ENCODE peak calls at places on chromosome 18, in four cellular contexts. F is naive thymus-derived CD4-positive, alpha-beta T cell; S is uterus; B is hepatocyte. D is an unnamed sample.

GRCh38 chr18:22822024-22822423 is 111.1 kb upstream of the RBBP8 start:
- DNase-seq in S (no peak), F (no peak), B (no peak), D (peak; percentile 73)

GRCh38 chr18:56789889-56790180 is 138.7 kb downstream of the WDR7 start:
- DNase-seq in B (no peak), F (no peak), S (no peak), D (no peak)

GRCh38 chr18:3799515-3799914 is 349.5 kb downstream of the TGIF1 start:
- DNase-seq in B (no peak), S (no peak), F (no peak), D (peak; percentile 33)

GRCh38 chr18:28801876-28802275 is 624.9 kb upstream of the CDH2 start:
- DNase-seq in S (no peak), B (no peak), F (no peak), D (no peak)

GRCh38 chr18:10015941-10016819 is 102.4 kb downstream of the VAPA start:
- DNase-seq in S (peak; percentile 57), F (no peak), B (peak; percentile 63), D (no peak)

GRCh38 chr18:34738173-34738894 is 28.2 kb downstream of the DTNA start:
- DNase-seq in S (no peak), B (peak; percentile 56), F (no peak), D (peak; percentile 84)

GRCh38 chr18:9617006-9617542 is 2.7 kb upstream of the PPP4R1 start:
- DNase-seq in B (no peak), S (no peak), F (no peak), D (no peak)

GRCh38 chr18:67672142-67672541 is 155.6 kb upstream of the DSEL start:
- DNase-seq in S (no peak), F (no peak), B (no peak), D (no peak)

GRCh38 chr18:4797286-4797685 is 342.2 kb upstream of the DLGAP1 start:
- DNase-seq in S (no peak), F (no peak), B (peak; percentile 11), D (no peak)

GRCh38 chr18:475202-475624 is 25.3 kb downstream of the COLEC12 start:
- DNase-seq in B (no peak), S (no peak), F (no peak), D (no peak)

GRCh38 chr18:47931707-47932103 is 1.2 kb upstream of the SMAD2 start:
- DNase-seq in B (peak; percentile 40), F (peak; percentile 53), S (peak; percentile 17), D (no peak)

GRCh38 chr18:13222371-13223281 is 4.1 kb downstream of the LDLRAD4 start:
- DNase-seq in F (no peak), S (peak; percentile 83), B (peak; percentile 74), D (no peak)

GRCh38 chr18:13221821-13222220 is 3.3 kb downstream of the LDLRAD4 start:
- DNase-seq in S (peak; percentile 62), F (no peak), B (peak; percentile 68), D (no peak)

GRCh38 chr18:13220326-13220991 is 1.9 kb downstream of the LDLRAD4 start:
- DNase-seq in S (no peak), F (no peak), B (peak; percentile 34), D (no peak)

GRCh38 chr18:13225261-13225660 is 6.7 kb downstream of the LDLRAD4 start:
- DNase-seq in F (no peak), B (no peak), S (no peak), D (no peak)

GRCh38 chr18:13223341-13224148 is 5.0 kb downstream of the LDLRAD4 start:
- DNase-seq in B (no peak), S (peak; percentile 42), F (no peak), D (no peak)
- H3K4me1 ChIP-seq in B (peaks cover 26% of the 10 kb centered on the region), S (peaks cover 18% of the 10 kb centered on the region), F (no peaks in the 10 kb centered on the region), D (no peaks in the 10 kb centered on the region)

GRCh38 chr18:59266876-59267510 is 6.3 kb downstream of the RAX start:
- DNase-seq in B (no peak), F (no peak), S (no peak), D (no peak)

GRCh38 chr18:59268127-59268721 is 5.0 kb downstream of the RAX start:
- DNase-seq in F (no peak), B (no peak), S (no peak), D (no peak)

GRCh38 chr18:59266459-59266858 is 6.8 kb downstream of the RAX start:
- DNase-seq in F (no peak), B (no peak), S (no peak), D (no peak)

GRCh38 chr18:59268722-59269562 is 4.3 kb downstream of the RAX start:
- DNase-seq in B (peak; percentile 80), S (no peak), F (no peak), D (peak; percentile 74)

DNA sequence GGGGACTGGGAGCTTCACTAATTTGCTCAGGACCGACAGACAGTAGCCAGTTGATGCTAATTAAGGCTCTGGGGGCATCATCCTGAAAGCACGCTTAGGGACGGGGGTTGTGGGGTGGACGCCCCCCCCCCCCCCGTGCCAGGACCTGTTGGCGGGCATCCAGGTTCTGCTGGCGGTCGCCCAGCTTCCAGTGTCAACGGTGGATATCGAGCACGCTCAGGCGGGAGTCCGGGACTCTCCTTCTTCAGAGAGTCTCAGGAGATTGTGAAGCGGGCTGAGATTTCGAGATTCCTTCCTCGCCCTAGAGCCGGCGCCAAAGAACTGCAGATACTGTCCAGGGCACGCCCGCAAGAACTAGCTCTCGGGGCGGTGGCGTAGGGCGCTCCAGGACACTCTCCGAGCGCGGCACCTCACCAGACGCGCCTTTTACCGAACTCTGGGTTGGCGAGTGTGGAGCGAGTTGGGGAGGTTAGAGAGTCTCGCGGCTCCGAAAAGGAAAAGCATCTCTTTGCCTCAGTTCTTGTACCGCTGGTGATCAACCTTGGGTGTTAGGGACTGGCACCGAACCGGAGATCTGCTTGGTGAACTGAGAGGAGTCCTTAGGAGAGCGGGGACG is 5.6 kb downstream of the RAX start:
- DNase-seq in F (no peak), S (no peak), B (no peak), D (no peak)
- H3K27me3 ChIP-seq in F (peaks cover 7% of the 10 kb centered on the region), S (peaks cover 80% of the 10 kb centered on the region), B (peaks cover 98% of the 10 kb centered on the region), D (peaks cover 82% of the 10 kb centered on the region)

GRCh38 chr18:24014986-24015896 is 687 bp downstream of the TTC39C start:
- DNase-seq in S (peak; percentile 59), B (peak; percentile 74), F (peak; percentile 34), D (peak; percentile 40)

GRCh38 chr18:24018299-24018910 is 3.9 kb downstream of the TTC39C start:
- DNase-seq in F (no peak), S (no peak), B (no peak), D (no peak)

GRCh38 chr18:24014062-24014985 is at the start of gene TTC39C:
- DNase-seq in S (peak; percentile 78), F (peak; percentile 74), B (peak; percentile 82), D (peak; percentile 77)

GRCh38 chr18:24015897-24016631 is 1.5 kb downstream of the TTC39C start:
- DNase-seq in F (peak; percentile 17), S (no peak), B (no peak), D (no peak)

DNA sequence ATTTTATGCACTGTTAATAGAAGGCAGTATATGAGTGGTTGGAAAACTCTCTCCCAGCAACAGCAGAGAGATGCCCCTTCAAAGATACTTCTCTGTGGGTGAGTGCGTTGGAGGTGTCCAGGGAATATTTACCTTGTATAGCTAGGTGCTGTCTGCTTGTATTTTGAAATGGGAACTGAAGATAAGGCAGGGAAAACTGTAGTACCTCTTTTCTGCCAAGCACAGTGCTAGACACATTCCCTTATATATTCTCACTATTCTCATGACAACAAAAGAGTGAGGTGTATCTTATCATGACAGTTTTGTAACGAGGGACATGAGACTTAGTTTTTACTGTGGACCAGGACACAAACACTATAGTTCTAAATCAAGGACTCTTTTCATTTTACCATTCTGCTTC is 2.1 kb downstream of the TTC39C start:
- DNase-seq in F (no peak), B (no peak), S (no peak), D (no peak)
- H3K4me1 ChIP-seq in F (peaks cover 80% of the 10 kb centered on the region), B (peaks cover 1% of the 10 kb centered on the region), S (peaks cover 10% of the 10 kb centered on the region), D (peaks cover 10% of the 10 kb centered on the region)

GRCh38 chr18:26546875-26547301 is 1.5 kb downstream of the KCTD1 start:
- DNase-seq in S (peak; percentile 12), F (no peak), B (no peak), D (no peak)

GRCh38 chr18:26545737-26546136 is 2.6 kb downstream of the KCTD1 start:
- DNase-seq in S (no peak), B (no peak), F (no peak), D (no peak)

GRCh38 chr18:26547302-26548143 is 830 bp downstream of the KCTD1 start:
- DNase-seq in F (peak; percentile 27), S (peak; percentile 69), B (peak; percentile 92), D (no peak)

GRCh38 chr18:26545335-26545734 is 3.0 kb downstream of the KCTD1 start:
- DNase-seq in S (no peak), B (no peak), F (no peak), D (no peak)

DNA sequence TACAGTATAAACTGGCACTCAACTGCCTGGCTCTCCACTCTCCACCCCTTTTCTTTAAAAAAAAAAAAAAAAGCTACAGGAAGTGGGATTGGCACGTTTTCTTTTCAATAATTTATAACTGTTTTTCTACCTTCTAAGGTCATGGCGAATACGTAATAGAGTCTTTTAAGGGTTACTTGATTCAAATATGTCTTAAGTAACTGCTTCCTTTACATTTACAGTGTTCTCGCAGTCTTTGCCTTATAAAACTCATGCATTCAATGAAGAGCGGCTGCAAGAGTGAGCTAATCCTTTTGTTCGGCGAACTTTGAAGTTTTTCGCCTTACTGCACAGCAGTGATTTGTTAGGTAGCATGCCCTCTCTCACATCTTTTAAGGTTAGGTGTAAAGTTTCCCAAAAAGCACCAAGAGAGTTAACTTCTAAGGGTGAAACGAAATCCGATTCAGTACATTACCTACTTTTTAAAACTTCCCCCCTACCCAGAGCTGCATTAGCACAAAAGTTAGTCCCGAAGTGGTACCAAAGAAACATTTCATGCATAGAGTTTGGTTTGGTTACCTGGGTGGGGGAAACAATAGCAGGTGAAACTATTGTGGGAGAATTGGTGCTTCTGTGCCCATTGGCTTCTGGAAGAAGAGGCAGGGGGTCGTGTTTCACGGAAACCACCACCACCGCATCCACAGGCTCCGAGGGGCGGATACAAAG is 2.0 kb downstream of the KCTD1 start:
- DNase-seq in F (no peak), B (no peak), S (no peak), D (peak; percentile 45)
- H3K27me3 ChIP-seq in F (no peaks in the 10 kb centered on the region), B (peaks cover 15% of the 10 kb centered on the region), S (no peaks in the 10 kb centered on the region), D (no peaks in the 10 kb centered on the region)

GRCh38 chr18:50813353-50813752 is 6.5 kb downstream of the MRO start:
- DNase-seq in B (no peak), S (no peak), F (no peak), D (no peak)

GRCh38 chr18:50812834-50813233 is 7.0 kb downstream of the MRO start:
- DNase-seq in S (no peak), B (no peak), F (no peak), D (no peak)

GRCh38 chr18:50817898-50818250 is 1.9 kb downstream of the MRO start:
- DNase-seq in F (no peak), B (no peak), S (no peak), D (no peak)

GRCh38 chr18:50816767-50817166 is 3.0 kb downstream of the MRO start:
- DNase-seq in B (no peak), F (no peak), S (no peak), D (no peak)

DNA sequence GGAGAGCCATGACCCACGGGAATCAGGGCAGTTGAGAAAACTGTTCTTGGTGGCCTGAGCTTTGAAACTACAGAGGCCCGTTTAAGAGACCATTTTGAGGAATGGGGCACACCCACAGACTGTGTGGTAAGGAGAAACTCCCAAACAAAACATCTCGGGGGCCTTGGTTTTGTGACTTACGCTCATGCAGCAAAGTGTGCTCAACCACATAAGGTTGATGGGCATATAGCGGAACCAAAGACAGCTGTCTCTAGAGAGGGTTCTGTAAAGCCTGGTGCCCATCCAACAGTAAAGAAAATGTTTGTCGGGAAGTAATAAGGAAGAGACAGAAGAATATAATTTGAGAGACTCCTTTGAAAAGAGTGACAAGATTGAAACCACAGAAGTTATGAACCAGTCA is 5.4 kb downstream of the MRO start:
- DNase-seq in B (no peak), F (no peak), S (no peak), D (no peak)
- H3K4me1 ChIP-seq in B (peaks cover 3% of the 10 kb centered on the region), F (no peaks in the 10 kb centered on the region), S (no peaks in the 10 kb centered on the region), D (peaks cover 2% of the 10 kb centered on the region)